ENCODE peak calls at places on chromosome 7, in six cellular contexts. Y is ovary, N is A549, W is tibial nerve, H is suprapubic skin, M is GM12878. A is an unnamed sample. For H3K4me1, the result is how much of the 10 kb centered on the place peaks cover.

GRCh38 chr7:106868364-106868763 is 3.3 kb downstream of the PIK3CG start:
- DNase-seq in N (no peak), H (no peak), M (no peak), Y (no peak), W (no peak), A (no peak)

GRCh38 chr7:131836733-131837132 is 280.3 kb upstream of the PODXL start:
- DNase-seq in H (no peak), N (no peak), M (no peak), Y (no peak), W (no peak), A (no peak)

GRCh38 chr7:7395785-7396184 is 139.9 kb downstream of the COL28A1 start:
- DNase-seq in Y (no peak), M (no peak), N (no peak), W (no peak), H (no peak), A (no peak)

GRCh38 chr7:79407351-79407750 is 46.1 kb downstream of the MAGI2 start:
- DNase-seq in M (no peak), W (no peak), H (no peak), Y (no peak), N (no peak), A (no peak)

GRCh38 chr7:77738871-77739270 is 42.6 kb downstream of the RSBN1L start:
- DNase-seq in H (no peak), M (no peak), Y (no peak), N (no peak), W (no peak), A (no peak)

GRCh38 chr7:18444856-18445255 is 50.7 kb upstream of the HDAC9 start:
- DNase-seq in H (no peak), M (no peak), N (no peak), W (no peak), Y (no peak), A (no peak)

GRCh38 chr7:73715648-73716317 is 3.7 kb downstream of the STX1A start:
- DNase-seq in H (no peak), M (no peak), Y (no peak), N (peak), W (no peak), A (no peak)

GRCh38 chr7:106056513-106057203 is 55.5 kb downstream of the SYPL1 start:
- DNase-seq in Y (peak), N (peak), H (peak), M (no peak), W (no peak), A (peak)

GRCh38 chr7:139973091-139973490 is 89.7 kb downstream of the PARP12 start:
- DNase-seq in N (no peak), Y (no peak), W (no peak), M (no peak), H (no peak), A (no peak)

GRCh38 chr7:99126921-99127553 is 16.9 kb downstream of the SMURF1 start:
- DNase-seq in Y (peak), W (no peak), M (no peak), N (no peak), H (no peak), A (no peak)

GRCh38 chr7:103833401-103833800 is 156.1 kb downstream of the RELN start:
- DNase-seq in Y (no peak), W (no peak), H (no peak), M (no peak), N (no peak), A (no peak)

GRCh38 chr7:1843921-1844335 is 173.9 kb downstream of the ELFN1 start:
- DNase-seq in N (no peak), M (no peak), W (peak), Y (peak), H (no peak), A (peak)

GRCh38 chr7:76300210-76300731 is 2.2 kb upstream of the HSPB1 start:
- DNase-seq in W (no peak), N (no peak), Y (no peak), H (no peak), M (no peak), A (no peak)

GRCh38 chr7:76301000-76301399 is 1.5 kb upstream of the HSPB1 start:
- DNase-seq in Y (no peak), N (no peak), M (no peak), W (no peak), H (no peak), A (no peak)

GRCh38 chr7:76294344-76295024 is 8.0 kb upstream of the HSPB1 start:
- DNase-seq in H (peak), N (peak), W (peak), M (no peak), Y (peak), A (peak)

GRCh38 chr7:76293407-76293901 is 9.0 kb upstream of the HSPB1 start:
- DNase-seq in M (no peak), W (no peak), H (no peak), Y (no peak), N (no peak), A (peak)

GRCh38 chr7:76296743-76297740 is 5.4 kb upstream of the HSPB1 start:
- DNase-seq in W (peak), Y (peak), M (no peak), H (no peak), N (no peak), A (peak)
- TF ChIP-seq EP300 in W (no peak), Y (no peak), M (no peak), H (no peak), N (no peak), A (no peak)

DNA sequence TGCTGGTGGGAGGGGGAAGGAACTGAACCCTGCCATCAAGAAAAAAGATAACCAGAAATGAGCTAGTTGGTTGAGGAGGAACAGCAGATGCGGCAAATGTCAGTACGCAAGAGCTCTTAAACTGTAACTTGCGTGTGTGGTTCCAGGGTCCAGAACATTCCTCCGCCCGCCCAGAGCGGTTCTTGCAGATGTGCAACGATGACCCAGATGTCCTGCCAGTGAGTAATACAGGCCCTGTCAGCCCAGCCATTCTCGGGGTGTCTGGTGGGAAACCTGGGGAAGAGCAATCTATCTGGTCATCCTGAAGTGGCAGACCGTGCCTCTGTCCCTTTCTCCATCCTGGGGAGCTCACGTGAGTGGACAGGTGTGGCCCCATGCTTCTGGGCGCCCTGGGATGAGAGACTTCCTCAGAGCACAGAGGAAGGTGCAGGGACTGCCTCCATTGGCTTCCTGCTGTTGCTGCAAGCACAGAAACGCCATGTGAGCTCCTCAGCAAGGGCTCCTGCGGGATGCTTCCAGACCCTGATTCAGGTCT is 50.5 kb upstream of the ZMIZ2 start:
- DNase-seq in W (no peak), H (no peak), N (no peak), Y (no peak), M (no peak), A (no peak)
- H3K4me1 ChIP-seq in W (under half), H (under half), N (under half), Y (under half), M (under half), A (under half)

GRCh38 chr7:102018876-102019275 is 201.4 kb downstream of the CUX1 start:
- DNase-seq in M (no peak), Y (no peak), H (no peak), N (no peak), W (no peak), A (no peak)

GRCh38 chr7:102008535-102009262 is 191.3 kb downstream of the CUX1 start:
- DNase-seq in M (no peak), W (no peak), Y (no peak), H (no peak), N (no peak), A (no peak)

GRCh38 chr7:102009628-102010027 is 192.2 kb downstream of the CUX1 start:
- DNase-seq in M (no peak), W (no peak), N (no peak), H (no peak), Y (no peak), A (no peak)

GRCh38 chr7:102012941-102013461 is 195.6 kb downstream of the CUX1 start:
- DNase-seq in W (no peak), N (no peak), Y (no peak), H (no peak), M (no peak), A (no peak)
- TF ChIP-seq EP300 in W (no peak), N (peak), Y (no peak), H (no peak), M (no peak), A (no peak)

GRCh38 chr7:55514546-55515265 is 57.6 kb downstream of the VOPP1 start:
- DNase-seq in H (no peak), M (no peak), N (no peak), W (no peak), Y (no peak), A (no peak)
- H3K4me1 ChIP-seq in H (under half), M (half or more), N (under half), W (under half), Y (under half), A (under half)

GRCh38 chr7:138317044-138317596 is 142.9 kb upstream of the TRIM24 start:
- DNase-seq in N (no peak), W (no peak), M (no peak), Y (no peak), H (no peak), A (no peak)

GRCh38 chr7:138313829-138314178 is 146.3 kb upstream of the TRIM24 start:
- DNase-seq in Y (peak), N (no peak), H (no peak), M (no peak), W (no peak), A (no peak)

GRCh38 chr7:138316421-138317043 is 143.5 kb upstream of the TRIM24 start:
- DNase-seq in Y (no peak), N (peak), M (peak), H (no peak), W (no peak), A (no peak)
- TF ChIP-seq EP300 in Y (no peak), N (peak), M (no peak), H (no peak), W (no peak), A (no peak)

GRCh38 chr7:2905027-2905426 is 60.9 kb upstream of the GNA12 start:
- DNase-seq in W (no peak), Y (no peak), N (no peak), H (no peak), M (no peak), A (no peak)
- H3K4me1 ChIP-seq in W (under half), Y (under half), N (under half), H (under half), M (under half), A (under half)

DNA sequence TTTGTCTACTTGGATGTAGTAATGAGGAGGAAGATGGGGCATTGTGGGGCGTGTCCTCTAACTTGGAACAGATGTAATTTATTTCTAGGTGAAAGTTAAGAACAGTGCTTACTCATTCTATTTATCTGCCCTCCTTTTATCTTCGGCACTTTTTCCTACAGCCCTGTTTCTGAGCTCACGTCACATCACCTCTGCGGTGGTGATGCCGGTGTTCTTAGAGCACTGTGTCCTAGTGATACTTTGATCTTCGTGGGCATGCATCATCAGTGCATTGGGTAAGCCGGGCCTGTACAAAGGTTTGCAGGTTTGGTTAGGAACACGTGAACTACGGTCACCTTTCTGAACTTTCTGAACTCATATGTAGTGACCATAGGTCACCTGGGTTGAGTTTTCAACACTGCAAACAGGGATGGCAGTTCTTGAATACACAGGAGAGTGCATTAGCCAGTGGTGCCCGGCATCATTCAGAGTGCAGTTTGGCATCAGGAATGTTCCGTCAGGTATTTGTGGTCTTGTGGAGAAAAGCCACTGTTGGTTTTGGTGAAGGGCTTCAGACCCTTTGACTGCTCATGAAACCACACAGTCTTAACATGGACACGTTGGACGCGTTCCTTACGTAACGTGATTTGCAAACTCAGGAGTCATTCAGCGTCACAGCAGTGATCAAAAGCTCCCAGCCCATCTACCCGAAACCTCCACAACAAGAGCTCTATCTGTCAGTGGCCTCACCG is 5.6 kb downstream of the POR start:
- DNase-seq in N (no peak), Y (no peak), W (no peak), H (no peak), M (no peak), A (no peak)
- TF ChIP-seq EP300 in N (no peak), Y (no peak), W (no peak), H (no peak), M (no peak), A (no peak)

DNA sequence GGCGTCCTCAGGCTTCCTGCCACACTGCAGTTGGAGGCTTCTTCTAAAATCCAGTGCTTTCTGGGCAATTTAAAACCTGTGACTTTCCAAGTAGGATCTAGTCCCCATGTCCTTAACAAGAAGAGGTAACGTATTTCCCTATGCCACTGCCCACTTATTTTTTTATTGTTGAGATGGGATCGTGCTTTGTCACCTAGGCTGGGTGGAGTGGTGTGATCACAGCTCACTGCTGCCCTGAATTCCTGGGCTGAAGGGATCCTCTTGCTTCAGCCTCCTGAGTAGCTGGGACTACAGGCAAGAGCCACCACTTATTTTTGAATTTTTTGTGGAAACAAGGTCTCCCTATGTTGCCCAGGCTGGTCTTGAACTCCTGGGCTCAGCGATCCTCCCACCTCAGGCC is 63.4 kb downstream of the DAGLB start:
- DNase-seq in N (no peak), Y (no peak), W (no peak), H (no peak), M (no peak), A (no peak)
- H3K4me1 ChIP-seq in N (half or more), Y (under half), W (half or more), H (half or more), M (under half), A (under half)

GRCh38 chr7:137935849-137936508 is 65.9 kb downstream of the CREB3L2 start:
- DNase-seq in H (no peak), W (no peak), Y (no peak), M (peak), N (no peak), A (no peak)
- TF ChIP-seq EP300 in H (no peak), W (no peak), Y (no peak), M (no peak), N (no peak), A (no peak)